ENCODE peak calls at places on chromosomes 1 and 21, in four cellular contexts. One of them, this sample, is unnamed. For H3K4me1 and H3K79me2, the result is how much of the 10 kb centered on the place peaks cover.

GRCh38 chr1:176854725-176855433 is 309.6 kb downstream of the ASTN1 start:
- DNase-seq in HCT116: no peak
- DNase-seq in H9: no peak
- DNase-seq in GM23338: no peak
- DNase-seq in this sample: no peak

GRCh38 chr1:68229927-68230812 is 2.2 kb downstream of the WLS start:
- DNase-seq in HCT116: no peak
- DNase-seq in H9: no peak
- DNase-seq in GM23338: peak
- DNase-seq in this sample: peak

GRCh38 chr21:42571391-42572150 is 57.9 kb downstream of the SLC37A1 start:
- DNase-seq in HCT116: no peak
- DNase-seq in H9: no peak
- DNase-seq in GM23338: no peak
- DNase-seq in this sample: no peak

GRCh38 chr1:66505671-66506392 is 28.1 kb upstream of the SGIP1 start:
- DNase-seq in HCT116: no peak
- DNase-seq in H9: no peak
- DNase-seq in GM23338: no peak
- DNase-seq in this sample: no peak

GRCh38 chr1:65995326-65995725 is 202.6 kb downstream of the PDE4B start:
- DNase-seq in HCT116: no peak
- DNase-seq in H9: no peak
- DNase-seq in GM23338: peak
- DNase-seq in this sample: no peak

GRCh38 chr1:208820600-208821232 is 576.5 kb upstream of the PLXNA2 start:
- DNase-seq in HCT116: no peak
- DNase-seq in H9: no peak
- DNase-seq in GM23338: no peak
- DNase-seq in this sample: no peak

GRCh38 chr1:228956864-228957263 is 221.6 kb downstream of the RHOU start:
- DNase-seq in HCT116: no peak
- DNase-seq in H9: peak
- DNase-seq in GM23338: no peak
- DNase-seq in this sample: no peak

GRCh38 chr1:42620307-42620706 is 37.9 kb upstream of the PPIH start:
- DNase-seq in HCT116: no peak
- DNase-seq in H9: no peak
- DNase-seq in GM23338: no peak
- DNase-seq in this sample: no peak

GRCh38 chr1:211885746-211886522 is 55.4 kb upstream of the LPGAT1 start:
- DNase-seq in HCT116: no peak
- DNase-seq in H9: no peak
- DNase-seq in GM23338: peak
- DNase-seq in this sample: no peak

GRCh38 chr1:27724961-27725373 is 794 bp upstream of the FAM76A start:
- DNase-seq in HCT116: no peak
- DNase-seq in H9: peak
- DNase-seq in GM23338: peak
- DNase-seq in this sample: peak

GRCh38 chr1:227939791-227940771 is 7.7 kb downstream of the WNT9A start:
- DNase-seq in HCT116: no peak
- DNase-seq in H9: no peak
- DNase-seq in GM23338: no peak
- DNase-seq in this sample: no peak

GRCh38 chr21:34830386-34831140 is 161.8 kb downstream of the CLIC6 start:
- DNase-seq in HCT116: no peak
- DNase-seq in H9: no peak
- DNase-seq in GM23338: no peak
- DNase-seq in this sample: no peak

GRCh38 chr1:99005142-99005491 is 456 bp upstream of the PLPPR5 start:
- DNase-seq in HCT116: no peak
- DNase-seq in H9: peak
- DNase-seq in GM23338: peak
- DNase-seq in this sample: peak

GRCh38 chr1:6243993-6244392 is at the start of gene HES3:
- DNase-seq in HCT116: no peak
- DNase-seq in H9: peak
- DNase-seq in GM23338: peak
- DNase-seq in this sample: peak

GRCh38 chr1:2304282-2304681 is 76.2 kb downstream of the SKI start:
- DNase-seq in HCT116: no peak
- DNase-seq in H9: no peak
- DNase-seq in GM23338: no peak
- DNase-seq in this sample: no peak

GRCh38 chr1:8476021-8476420 is 158.1 kb downstream of the SLC45A1 start:
- DNase-seq in HCT116: no peak
- DNase-seq in H9: no peak
- DNase-seq in GM23338: no peak
- DNase-seq in this sample: no peak

GRCh38 chr1:230823421-230823820 is 44.9 kb downstream of the C1orf198 start:
- DNase-seq in HCT116: no peak
- DNase-seq in H9: no peak
- DNase-seq in GM23338: no peak
- DNase-seq in this sample: no peak

GRCh38 chr1:100145116-100145515 is 12.2 kb downstream of the TRMT13 start:
- DNase-seq in HCT116: no peak
- DNase-seq in H9: no peak
- DNase-seq in GM23338: no peak
- DNase-seq in this sample: no peak

GRCh38 chr1:223835754-223836153 is 10.0 kb downstream of the TP53BP2 start:
- DNase-seq in HCT116: no peak
- DNase-seq in H9: no peak
- DNase-seq in GM23338: no peak
- DNase-seq in this sample: no peak

GRCh38 chr1:57591854-57592253 is 168.0 kb upstream of the DAB1 start:
- DNase-seq in HCT116: no peak
- DNase-seq in H9: no peak
- DNase-seq in GM23338: no peak
- DNase-seq in this sample: no peak

GRCh38 chr1:1627842-1628655 is 3.9 kb upstream of the MMP23B start:
- DNase-seq in HCT116: peak
- DNase-seq in H9: peak
- DNase-seq in GM23338: peak
- DNase-seq in this sample: no peak

GRCh38 chr1:237814319-237814924 is 76.3 kb downstream of the ZP4 start:
- DNase-seq in HCT116: no peak
- DNase-seq in H9: no peak
- DNase-seq in GM23338: peak
- DNase-seq in this sample: peak

GRCh38 chr1:55067022-55067781 is 27.9 kb downstream of the PCSK9 start:
- DNase-seq in HCT116: no peak
- DNase-seq in H9: peak
- DNase-seq in GM23338: no peak
- DNase-seq in this sample: no peak

GRCh38 chr1:171403396-171403795 is 81.9 kb upstream of the PRRC2C start:
- DNase-seq in HCT116: no peak
- DNase-seq in H9: peak
- DNase-seq in GM23338: peak
- DNase-seq in this sample: no peak

GRCh38 chr1:8421721-8422120 is 103.8 kb downstream of the SLC45A1 start:
- DNase-seq in HCT116: no peak
- DNase-seq in H9: no peak
- DNase-seq in GM23338: no peak
- DNase-seq in this sample: peak

GRCh38 chr21:34365794-34366193 is 2.0 kb downstream of the KCNE2 start:
- DNase-seq in HCT116: no peak
- DNase-seq in H9: no peak
- DNase-seq in GM23338: no peak
- DNase-seq in this sample: peak

DNA sequence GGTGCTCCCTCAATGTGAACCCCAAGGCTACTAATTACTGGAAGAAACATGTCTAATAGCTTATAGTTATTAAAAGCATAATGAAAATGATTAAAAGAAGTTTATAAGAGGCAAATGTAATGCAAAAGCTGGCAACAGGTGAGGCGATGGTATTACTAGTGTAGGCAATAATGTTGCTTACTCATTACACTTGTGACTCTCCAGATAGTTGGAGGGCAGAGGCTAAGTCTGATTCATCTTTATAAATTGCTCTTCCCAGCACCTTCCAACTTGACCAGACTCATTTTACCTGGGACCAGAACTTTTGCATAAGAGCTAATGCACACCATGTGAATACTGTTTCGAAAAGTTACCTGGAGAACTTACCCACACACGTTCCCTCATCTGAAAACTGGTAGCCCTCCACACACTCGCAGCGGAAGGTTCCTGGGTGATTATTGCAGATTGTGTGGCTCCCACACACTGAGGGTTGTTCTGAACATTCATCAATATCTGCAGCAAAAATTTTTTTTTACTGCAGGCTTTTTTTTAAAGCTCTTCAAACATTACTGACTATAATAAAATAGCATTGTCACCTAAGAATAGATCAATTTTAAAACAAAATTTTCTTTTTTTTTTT is 48.0 kb downstream of the NID1 start:
- DNase-seq in HCT116: no peak
- DNase-seq in H9: no peak
- DNase-seq in GM23338: no peak
- DNase-seq in this sample: no peak
- H3K4me1 ChIP-seq in HCT116: under half
- H3K4me1 ChIP-seq in H9: under half
- H3K4me1 ChIP-seq in GM23338: under half
- H3K4me1 ChIP-seq in this sample: under half

GRCh38 chr1:162991444-162991843 is 77.7 kb upstream of the RGS4 start:
- DNase-seq in HCT116: no peak
- DNase-seq in H9: no peak
- DNase-seq in GM23338: no peak
- DNase-seq in this sample: no peak

GRCh38 chr1:162990665-162991064 is 78.5 kb upstream of the RGS4 start:
- DNase-seq in HCT116: no peak
- DNase-seq in H9: no peak
- DNase-seq in GM23338: no peak
- DNase-seq in this sample: no peak

GRCh38 chr1:162985816-162986215 is 83.3 kb upstream of the RGS4 start:
- DNase-seq in HCT116: no peak
- DNase-seq in H9: no peak
- DNase-seq in GM23338: no peak
- DNase-seq in this sample: no peak

GRCh38 chr1:162987866-162988265 is 81.3 kb upstream of the RGS4 start:
- DNase-seq in HCT116: peak
- DNase-seq in H9: no peak
- DNase-seq in GM23338: no peak
- DNase-seq in this sample: no peak

DNA sequence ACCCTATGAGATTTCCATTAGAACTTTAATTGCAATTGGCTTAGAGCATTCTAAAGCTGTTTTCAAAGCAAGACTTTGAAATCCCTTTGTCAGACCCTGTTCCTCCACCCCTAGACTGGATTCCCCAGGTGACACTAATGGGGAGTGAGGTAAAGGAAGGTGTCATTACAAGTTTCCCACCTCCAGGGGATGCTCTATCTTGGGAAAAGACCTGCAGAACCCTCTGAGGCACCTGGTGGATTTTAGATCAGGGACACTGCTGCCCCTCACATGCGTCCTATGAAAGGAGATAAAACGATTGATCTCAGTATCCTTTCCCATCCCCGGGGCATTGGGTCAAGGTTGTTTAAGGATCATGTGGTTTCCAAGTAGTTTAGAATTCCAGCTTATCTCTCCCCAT is 80.3 kb upstream of the RGS4 start:
- DNase-seq in HCT116: peak
- DNase-seq in H9: peak
- DNase-seq in GM23338: peak
- DNase-seq in this sample: no peak
- TF ChIP-seq CTCF in HCT116: peak
- TF ChIP-seq CTCF in H9: peak
- TF ChIP-seq CTCF in GM23338: peak
- TF ChIP-seq CTCF in this sample: peak

GRCh38 chr1:203267912-203268311 is 37.4 kb upstream of the BTG2 start:
- DNase-seq in HCT116: no peak
- DNase-seq in H9: no peak
- DNase-seq in GM23338: no peak
- DNase-seq in this sample: no peak
- H3K79me2 ChIP-seq in HCT116: under half
- H3K79me2 ChIP-seq in H9: under half
- H3K79me2 ChIP-seq in GM23338: under half
- H3K79me2 ChIP-seq in this sample: under half

GRCh38 chr1:202133989-202134388 is 10.5 kb downstream of the ARL8A start:
- DNase-seq in HCT116: no peak
- DNase-seq in H9: no peak
- DNase-seq in GM23338: no peak
- DNase-seq in this sample: no peak

GRCh38 chr1:202134645-202135172 is 9.8 kb downstream of the ARL8A start:
- DNase-seq in HCT116: no peak
- DNase-seq in H9: no peak
- DNase-seq in GM23338: no peak
- DNase-seq in this sample: no peak

GRCh38 chr1:202133521-202133920 is 10.8 kb downstream of the GPR37L1 start:
- DNase-seq in HCT116: no peak
- DNase-seq in H9: no peak
- DNase-seq in GM23338: no peak
- DNase-seq in this sample: no peak

GRCh38 chr1:202131956-202132821 is 9.5 kb downstream of the GPR37L1 start:
- DNase-seq in HCT116: no peak
- DNase-seq in H9: no peak
- DNase-seq in GM23338: peak
- DNase-seq in this sample: no peak

DNA sequence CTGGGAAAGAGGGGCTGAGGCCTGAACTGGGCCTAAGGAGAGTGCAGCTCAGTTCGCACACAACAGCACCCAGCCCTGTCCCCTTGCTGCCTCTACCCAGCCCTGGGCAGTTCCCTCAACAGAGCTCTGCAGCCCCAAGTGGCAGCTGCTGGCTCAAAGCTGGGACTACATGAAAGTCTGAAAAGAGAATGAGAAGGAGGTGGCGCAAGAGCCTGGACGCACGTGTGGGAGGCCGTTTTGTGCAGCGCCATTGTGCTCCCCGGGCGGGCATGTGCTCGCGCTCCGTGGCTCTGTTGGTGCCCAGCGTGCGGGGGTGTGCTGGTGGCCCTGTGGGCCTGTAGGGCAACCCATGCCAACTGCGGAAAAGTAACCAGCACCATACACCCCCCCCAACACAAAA is 10.3 kb downstream of the GPR37L1 start:
- DNase-seq in HCT116: no peak
- DNase-seq in H9: no peak
- DNase-seq in GM23338: no peak
- DNase-seq in this sample: no peak
- H3K4me1 ChIP-seq in HCT116: under half
- H3K4me1 ChIP-seq in H9: under half
- H3K4me1 ChIP-seq in GM23338: under half
- H3K4me1 ChIP-seq in this sample: under half

GRCh38 chr1:33805988-33806387 is 57.9 kb upstream of the HMGB4 start:
- DNase-seq in HCT116: no peak
- DNase-seq in H9: no peak
- DNase-seq in GM23338: peak
- DNase-seq in this sample: no peak

GRCh38 chr1:33802268-33802667 is 61.6 kb upstream of the HMGB4 start:
- DNase-seq in HCT116: no peak
- DNase-seq in H9: no peak
- DNase-seq in GM23338: no peak
- DNase-seq in this sample: no peak
- TF ChIP-seq CTCF in HCT116: no peak
- TF ChIP-seq CTCF in H9: no peak
- TF ChIP-seq CTCF in GM23338: no peak
- TF ChIP-seq CTCF in this sample: no peak

GRCh38 chr1:164671597-164672327 is 112.8 kb downstream of the PBX1 start:
- DNase-seq in HCT116: no peak
- DNase-seq in H9: no peak
- DNase-seq in GM23338: no peak
- DNase-seq in this sample: no peak
- H3K79me2 ChIP-seq in HCT116: under half
- H3K79me2 ChIP-seq in H9: under half
- H3K79me2 ChIP-seq in GM23338: half or more
- H3K79me2 ChIP-seq in this sample: half or more